ENCODE peak calls at places on chromosomes 1 and 21, in eight cellular contexts. O is Panc1, K is AG10803, Y is bronchial epithelial cell, W is DND-41, P is PC-9, L is tibial nerve, A is cardiac muscle cell. Z is an unnamed sample.

GRCh38 chr1:109627692-109628399 is 8.2 kb downstream of the AMPD2 start:
- DNase-seq in O (no peak), K (no peak), Y (no peak), W (no peak), P (peak), L (peak), A (no peak), Z (no peak)

GRCh38 chr1:118115567-118116272 is 69.3 kb downstream of the SPAG17 start:
- DNase-seq in O (no peak), K (no peak), Y (peak), W (no peak), P (no peak), L (no peak), A (no peak), Z (no peak)

GRCh38 chr1:118147542-118147941 is 37.5 kb downstream of the SPAG17 start:
- DNase-seq in O (no peak), K (peak), Y (peak), W (no peak), P (peak), L (no peak), A (peak), Z (no peak)

GRCh38 chr1:207852576-207853371 is 58.2 kb downstream of the CD34 start:
- DNase-seq in O (no peak), K (no peak), Y (no peak), W (no peak), P (no peak), L (no peak), A (no peak), Z (no peak)

GRCh38 chr1:164803366-164803765 is 244.4 kb downstream of the PBX1 start:
- DNase-seq in O (no peak), K (peak), Y (no peak), W (no peak), P (no peak), L (no peak), A (peak), Z (no peak)

GRCh38 chr1:18100493-18101063 is 7.0 kb upstream of the IGSF21 start:
- DNase-seq in O (peak), K (peak), Y (peak), W (peak), P (no peak), L (peak), A (peak), Z (no peak)

GRCh38 chr1:228898582-228898992 is 163.3 kb downstream of the RHOU start:
- DNase-seq in O (no peak), K (no peak), Y (no peak), W (no peak), P (no peak), L (no peak), A (no peak), Z (no peak)

GRCh38 chr1:54857741-54858665 is 29.0 kb downstream of the DHCR24 start:
- DNase-seq in O (no peak), K (peak), Y (peak), W (no peak), P (peak), L (no peak), A (peak), Z (no peak)

GRCh38 chr1:230575886-230576477 is 66.3 kb upstream of the COG2 start:
- DNase-seq in O (no peak), K (no peak), Y (no peak), W (no peak), P (no peak), L (no peak), A (no peak), Z (no peak)

GRCh38 chr1:16091296-16091695 is 17.8 kb upstream of the FAM131C start:
- DNase-seq in O (no peak), K (no peak), Y (peak), W (no peak), P (peak), L (no peak), A (no peak), Z (peak)

GRCh38 chr21:39851219-39851618 is 16.0 kb upstream of the PCP4 start:
- DNase-seq in O (no peak), K (no peak), Y (no peak), W (no peak), P (no peak), L (no peak), A (no peak), Z (no peak)

GRCh38 chr21:32653326-32653901 is 41.2 kb upstream of the CFAP298 start:
- DNase-seq in O (peak), K (peak), Y (peak), W (peak), P (no peak), L (no peak), A (peak), Z (no peak)

GRCh38 chr1:97139512-97139911 is 417.9 kb downstream of the PTBP2 start:
- DNase-seq in O (no peak), K (peak), Y (no peak), W (no peak), P (no peak), L (no peak), A (peak), Z (no peak)

GRCh38 chr1:44926311-44926781 is 60.0 kb downstream of the EIF2B3 start:
- DNase-seq in O (no peak), K (peak), Y (no peak), W (no peak), P (no peak), L (no peak), A (no peak), Z (no peak)

GRCh38 chr1:32903991-32904776 is 3.0 kb upstream of the TMEM54 start:
- DNase-seq in O (no peak), K (no peak), Y (no peak), W (no peak), P (no peak), L (no peak), A (no peak), Z (peak)

GRCh38 chr1:116940809-116941640 is 31.3 kb downstream of the PTGFRN start:
- DNase-seq in O (no peak), K (no peak), Y (no peak), W (no peak), P (no peak), L (no peak), A (no peak), Z (no peak)

GRCh38 chr1:16076871-16077250 is 3.4 kb upstream of the FAM131C start:
- DNase-seq in O (no peak), K (peak), Y (peak), W (no peak), P (peak), L (no peak), A (no peak), Z (no peak)

GRCh38 chr1:39491146-39491921 is at the start of gene BMP8A:
- DNase-seq in O (no peak), K (no peak), Y (no peak), W (peak), P (no peak), L (no peak), A (peak), Z (peak)

GRCh38 chr1:39933956-39934941 is 20.7 kb upstream of the MFSD2A start:
- DNase-seq in O (no peak), K (peak), Y (peak), W (no peak), P (peak), L (peak), A (peak), Z (no peak)

GRCh38 chr1:43302721-43303476 is 2.1 kb downstream of the TIE1 start:
- DNase-seq in O (no peak), K (no peak), Y (no peak), W (no peak), P (no peak), L (no peak), A (no peak), Z (peak)

GRCh38 chr1:224700915-224701531 is 84.9 kb downstream of the CNIH3 start:
- DNase-seq in O (no peak), K (peak), Y (no peak), W (peak), P (no peak), L (no peak), A (peak), Z (no peak)

GRCh38 chr21:42315296-42315891 is at the start of gene TFF3:
- DNase-seq in O (no peak), K (no peak), Y (peak), W (no peak), P (no peak), L (no peak), A (no peak), Z (no peak)

GRCh38 chr1:10402729-10403274 is 3.9 kb downstream of the PGD start:
- DNase-seq in O (no peak), K (no peak), Y (peak), W (no peak), P (no peak), L (no peak), A (no peak), Z (no peak)

GRCh38 chr1:63818567-63819340 is 44.9 kb downstream of the ROR1 start:
- DNase-seq in O (no peak), K (peak), Y (no peak), W (no peak), P (no peak), L (no peak), A (no peak), Z (no peak)

GRCh38 chr1:24321712-24322635 is 2.8 kb downstream of the GRHL3 start:
- DNase-seq in O (no peak), K (peak), Y (peak), W (peak), P (peak), L (no peak), A (peak), Z (no peak)

GRCh38 chr21:40765771-40766170 is 81.2 kb downstream of the DSCAM start:
- DNase-seq in O (no peak), K (no peak), Y (no peak), W (no peak), P (no peak), L (no peak), A (no peak), Z (no peak)

GRCh38 chr1:223233410-223234163 is 90.5 kb upstream of the TLR5 start:
- DNase-seq in O (peak), K (peak), Y (peak), W (no peak), P (peak), L (no peak), A (peak), Z (no peak)

GRCh38 chr1:232704694-232705680 is 75.1 kb upstream of the SIPA1L2 start:
- DNase-seq in O (peak), K (peak), Y (peak), W (no peak), P (peak), L (peak), A (peak), Z (no peak)

GRCh38 chr1:165228676-165229075 is 127.8 kb downstream of the LMX1A start:
- DNase-seq in O (no peak), K (no peak), Y (peak), W (peak), P (no peak), L (no peak), A (peak), Z (no peak)

GRCh38 chr21:36917487-36918158 is 48.8 kb downstream of the HLCS start:
- DNase-seq in O (peak), K (peak), Y (peak), W (no peak), P (no peak), L (no peak), A (peak), Z (no peak)

GRCh38 chr1:85580046-85580411 is 532 bp upstream of the CCN1 start:
- DNase-seq in O (peak), K (peak), Y (peak), W (no peak), P (peak), L (peak), A (peak), Z (no peak)

GRCh38 chr21:18030248-18030647 is 211.1 kb upstream of the C21orf91 start:
- DNase-seq in O (no peak), K (no peak), Y (no peak), W (no peak), P (no peak), L (no peak), A (no peak), Z (no peak)

GRCh38 chr21:33844104-33844889 is 71.3 kb downstream of the ATP5PO start:
- DNase-seq in O (no peak), K (peak), Y (no peak), W (no peak), P (no peak), L (no peak), A (peak), Z (peak)

GRCh38 chr1:228365321-228366061 is 41.1 kb downstream of the TRIM11 start:
- DNase-seq in O (no peak), K (no peak), Y (no peak), W (no peak), P (no peak), L (no peak), A (no peak), Z (peak)

GRCh38 chr1:100361249-100362089 is 9.2 kb downstream of the CDC14A start:
- DNase-seq in O (no peak), K (no peak), Y (no peak), W (no peak), P (no peak), L (no peak), A (no peak), Z (no peak)

GRCh38 chr1:100366209-100366525 is 13.9 kb downstream of the CDC14A start:
- DNase-seq in O (no peak), K (no peak), Y (no peak), W (no peak), P (no peak), L (no peak), A (no peak), Z (no peak)

GRCh38 chr1:100363831-100364230 is 11.5 kb downstream of the CDC14A start:
- DNase-seq in O (no peak), K (no peak), Y (no peak), W (no peak), P (no peak), L (no peak), A (no peak), Z (no peak)

GRCh38 chr1:100362821-100363466 is 10.6 kb downstream of the CDC14A start:
- DNase-seq in O (no peak), K (no peak), Y (no peak), W (no peak), P (no peak), L (no peak), A (no peak), Z (no peak)

DNA sequence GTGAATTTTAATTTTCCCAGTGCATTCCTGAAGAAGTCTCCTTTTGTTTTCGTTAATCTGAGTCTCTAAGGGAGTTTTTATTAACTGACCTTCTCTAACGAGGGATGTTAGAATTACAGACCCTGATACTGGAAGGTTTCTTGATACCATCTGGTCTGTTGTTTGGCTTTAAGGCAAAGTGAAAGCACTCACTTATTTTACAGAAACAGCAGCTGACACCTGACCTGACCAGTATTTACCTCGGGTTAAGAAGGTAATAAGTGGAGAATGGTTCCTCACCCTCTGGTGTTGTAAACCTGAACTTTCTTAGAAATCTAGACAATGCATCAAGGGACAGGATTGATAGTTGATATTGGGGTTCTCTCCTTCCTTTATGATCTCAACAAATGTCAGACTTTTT is 12.4 kb downstream of the CDC14A start:
- DNase-seq in O (no peak), K (no peak), Y (no peak), W (no peak), P (no peak), L (no peak), A (no peak), Z (no peak)
- TF ChIP-seq CTCF in O (no peak), K (no peak), Y (no peak), W (no peak), P (no peak), L (no peak), A (no peak), Z (no peak)

GRCh38 chr1:77739235-77739634 is 20.4 kb downstream of the USP33 start:
- DNase-seq in O (no peak), K (no peak), Y (no peak), W (no peak), P (no peak), L (no peak), A (no peak), Z (no peak)

GRCh38 chr1:77742011-77742555 is 17.6 kb downstream of the USP33 start:
- DNase-seq in O (no peak), K (no peak), Y (no peak), W (no peak), P (no peak), L (no peak), A (no peak), Z (no peak)

GRCh38 chr1:77744576-77744975 is 15.1 kb downstream of the USP33 start:
- DNase-seq in O (no peak), K (no peak), Y (no peak), W (no peak), P (no peak), L (no peak), A (no peak), Z (no peak)

DNA sequence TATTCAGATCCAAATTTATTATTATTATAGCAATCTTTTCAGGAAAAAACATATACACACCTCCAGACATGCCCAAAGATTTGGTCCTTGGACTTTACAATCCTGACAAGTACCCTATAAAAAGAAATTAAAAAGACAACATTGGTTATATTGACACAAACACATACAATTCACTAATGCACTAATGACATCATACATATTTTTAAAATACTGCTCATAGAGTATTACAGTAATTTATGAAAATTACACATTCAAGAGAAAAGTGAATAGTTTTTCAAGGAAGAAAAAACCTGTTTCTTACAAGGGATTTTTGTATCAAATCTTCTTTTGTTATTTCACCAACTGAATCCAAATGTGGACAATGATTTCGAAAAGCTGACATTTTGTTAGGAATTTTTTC is 18.3 kb downstream of the USP33 start:
- DNase-seq in O (no peak), K (no peak), Y (no peak), W (no peak), P (no peak), L (no peak), A (no peak), Z (no peak)
- TF ChIP-seq CTCF in O (no peak), K (no peak), Y (no peak), W (no peak), P (no peak), L (no peak), A (no peak), Z (no peak)

DNA sequence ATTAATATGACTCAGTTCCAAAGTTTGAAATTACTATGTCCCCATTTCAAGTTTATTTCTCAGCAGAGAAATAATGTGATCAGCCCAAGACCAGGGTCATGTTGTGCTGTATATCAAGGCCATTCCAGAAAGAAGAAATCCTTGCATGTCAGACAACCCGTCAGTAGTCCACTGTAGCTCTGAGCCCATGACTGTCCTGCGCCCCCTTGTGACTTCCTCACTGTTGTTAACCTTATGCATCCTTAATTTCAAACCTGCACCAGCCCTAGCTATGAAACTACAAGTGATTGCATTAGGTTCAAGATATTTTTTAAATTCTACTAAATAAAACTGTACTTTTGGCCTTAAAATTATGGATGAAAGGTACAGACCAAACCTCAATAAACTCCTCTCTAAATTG is 133.0 kb downstream of the LRRC7 start:
- DNase-seq in O (no peak), K (peak), Y (peak), W (peak), P (no peak), L (no peak), A (peak), Z (no peak)
- TF ChIP-seq CTCF in O (peak), K (peak), Y (peak), W (peak), P (peak), L (no peak), A (peak), Z (peak)

DNA sequence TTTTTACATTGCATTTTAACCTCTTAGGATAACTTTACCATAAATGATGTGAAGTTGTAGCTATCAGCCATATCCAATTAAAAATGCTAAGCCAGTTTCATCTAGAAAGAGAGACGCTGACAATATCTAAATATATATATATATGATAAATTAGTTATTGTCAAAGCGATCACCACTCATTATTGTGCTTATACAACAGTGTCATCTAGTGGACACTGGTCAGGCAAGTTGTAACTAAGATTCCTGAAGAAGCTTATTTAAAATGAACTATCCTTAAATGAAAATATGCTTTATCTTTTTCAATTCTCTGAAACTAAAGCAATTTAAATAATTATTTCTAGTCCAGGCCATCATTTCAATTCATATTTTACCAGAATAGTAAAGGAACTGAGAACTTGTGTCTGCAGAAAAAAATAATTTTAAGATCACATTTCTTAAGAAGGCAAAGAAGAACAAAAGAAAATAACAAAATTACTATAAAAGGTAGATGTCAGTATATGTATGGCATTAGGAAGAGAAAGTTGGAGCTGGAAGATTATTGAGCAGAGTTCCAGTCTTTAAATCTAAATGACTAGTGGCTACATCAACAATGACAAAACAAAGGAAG is 193.3 kb upstream of the SNX7 start:
- DNase-seq in O (peak), K (peak), Y (peak), W (peak), P (peak), L (peak), A (peak), Z (no peak)
- TF ChIP-seq CTCF in O (peak), K (peak), Y (peak), W (peak), P (peak), L (peak), A (peak), Z (peak)

Z was measured in chondrocyte.